ENCODE peak calls at places on chromosomes 1 and 21, in nine cellular contexts. I is IMR-90, C is transverse colon, J is tibial nerve, A is heart left ventricle, L is Peyer's patch, Y is endothelial cell of umbilical vein, F is ovary, V is prostate gland. Q is an unnamed sample.
A peak's percentile ranks its signal among the peaks of the same experiment; 100 is the strongest.

GRCh38 chr21:45974073-45975016 is 7.2 kb upstream of the COL6A1 start:
- DNase-seq in I (peak; percentile 82), F (peak; percentile 69), C (peak; percentile 31), A (peak; percentile 63), L (no peak), Y (peak; percentile 42), J (no peak), V (no peak), Q (peak; percentile 75)

GRCh38 chr21:34221331-34222030 is 142.3 kb upstream of the KCNE2 start:
- DNase-seq in C (no peak), V (no peak), F (no peak), J (no peak), Y (no peak), L (no peak), I (no peak), A (no peak), Q (no peak)

GRCh38 chr1:96145486-96145885 is 576.1 kb upstream of the PTBP2 start:
- DNase-seq in F (no peak), I (no peak), L (no peak), A (no peak), V (no peak), Y (no peak), C (no peak), J (no peak), Q (no peak)

GRCh38 chr1:109151146-109151545 is 37.2 kb downstream of the ELAPOR1 start:
- DNase-seq in I (peak; percentile 74), C (peak; percentile 65), J (no peak), A (peak; percentile 51), F (no peak), V (peak; percentile 27), Y (peak; percentile 57), L (no peak), Q (no peak)

GRCh38 chr21:29513535-29513934 is 214.8 kb downstream of the BACH1 start:
- DNase-seq in C (no peak), Y (no peak), I (no peak), F (no peak), A (no peak), L (no peak), V (no peak), J (no peak), Q (no peak)

GRCh38 chr1:99768525-99769382 is 2.3 kb upstream of the FRRS1 start:
- DNase-seq in J (no peak), Y (no peak), V (no peak), C (no peak), F (no peak), I (peak; percentile 58), A (no peak), L (no peak), Q (no peak)

GRCh38 chr1:30794260-30794659 is 36.7 kb upstream of the LAPTM5 start:
- DNase-seq in L (no peak), A (no peak), Y (no peak), J (no peak), F (no peak), V (no peak), C (no peak), I (no peak), Q (no peak)

GRCh38 chr1:195714248-195714647 is 894.0 kb downstream of the KCNT2 start:
- DNase-seq in V (no peak), Y (no peak), J (no peak), I (peak; percentile 86), C (no peak), F (no peak), L (no peak), A (no peak), Q (no peak)

GRCh38 chr1:50774759-50775351 is 185.2 kb downstream of the FAF1 start:
- DNase-seq in A (no peak), J (no peak), Y (peak; percentile 67), C (no peak), L (no peak), F (no peak), V (peak; percentile 21), I (peak; percentile 74), Q (no peak)

GRCh38 chr1:158121604-158122254 is 59.0 kb upstream of the CD1D start:
- DNase-seq in V (peak; percentile 19), F (no peak), C (peak; percentile 25), Y (peak; percentile 49), A (no peak), J (no peak), L (peak; percentile 38), I (peak; percentile 46), Q (no peak)

GRCh38 chr1:16724718-16725438 is 15.4 kb upstream of the RNU1-4 start:
- DNase-seq in A (peak; percentile 27), I (no peak), F (no peak), C (peak; percentile 13), J (peak; percentile 14), V (peak; percentile 28), Y (no peak), L (peak; percentile 21), Q (no peak)

GRCh38 chr1:172219966-172220365 is 200.5 kb upstream of the C1orf105 start:
- DNase-seq in V (no peak), J (no peak), A (no peak), C (no peak), F (no peak), I (peak; percentile 11), Y (no peak), L (no peak), Q (no peak)

GRCh38 chr1:165639821-165640623 is 9.0 kb downstream of the MGST3 start:
- DNase-seq in Y (no peak), V (no peak), F (no peak), I (peak; percentile 52), J (no peak), A (no peak), C (no peak), L (no peak), Q (no peak)

GRCh38 chr1:58762806-58763205 is 21.0 kb downstream of the JUN start:
- DNase-seq in C (no peak), F (no peak), Y (peak; percentile 71), I (peak; percentile 63), V (no peak), A (no peak), J (no peak), L (no peak), Q (no peak)

GRCh38 chr1:116877369-116877768 is 32.3 kb upstream of the PTGFRN start:
- DNase-seq in L (no peak), V (no peak), F (no peak), J (no peak), C (no peak), A (no peak), Y (peak; percentile 32), I (no peak), Q (no peak)

GRCh38 chr1:6145864-6146410 is 34.2 kb downstream of the CHD5 start:
- DNase-seq in A (no peak), J (no peak), F (no peak), Y (no peak), V (no peak), I (no peak), L (no peak), C (no peak), Q (no peak)

GRCh38 chr1:59332983-59333382 is 36.1 kb downstream of the FGGY start:
- DNase-seq in Y (peak; percentile 51), C (no peak), J (no peak), V (no peak), A (no peak), I (peak; percentile 75), F (no peak), L (no peak), Q (no peak)

GRCh38 chr21:32520885-32521735 is 64.2 kb downstream of the TCP10L start:
- DNase-seq in J (peak; percentile 87), A (peak; percentile 93), I (peak; percentile 97), Y (peak; percentile 98), L (peak; percentile 24), V (peak; percentile 65), F (peak; percentile 84), C (peak; percentile 63), Q (peak; percentile 94)

GRCh38 chr1:109649380-109649987 is 6.4 kb upstream of the GSTM4 start:
- DNase-seq in L (no peak), J (no peak), C (no peak), I (peak; percentile 43), Y (peak; percentile 60), A (no peak), F (no peak), V (no peak), Q (no peak)

GRCh38 chr1:57307382-57307781 is 116.5 kb downstream of the DAB1 start:
- DNase-seq in J (no peak), Y (no peak), A (peak; percentile 45), I (no peak), V (no peak), F (no peak), L (peak; percentile 16), C (peak; percentile 26), Q (no peak)

GRCh38 chr1:69568435-69569280 is 936 bp downstream of the LRRC7 start:
- DNase-seq in V (no peak), A (no peak), I (no peak), Y (peak; percentile 9), F (no peak), J (no peak), L (no peak), C (no peak), Q (no peak)

GRCh38 chr1:93079685-93080141 is 630 bp downstream of the MTF2 start:
- DNase-seq in A (peak; percentile 30), C (peak; percentile 23), Y (peak; percentile 53), I (no peak), L (peak; percentile 35), F (peak; percentile 19), V (peak; percentile 10), J (no peak), Q (peak; percentile 22)

DNA sequence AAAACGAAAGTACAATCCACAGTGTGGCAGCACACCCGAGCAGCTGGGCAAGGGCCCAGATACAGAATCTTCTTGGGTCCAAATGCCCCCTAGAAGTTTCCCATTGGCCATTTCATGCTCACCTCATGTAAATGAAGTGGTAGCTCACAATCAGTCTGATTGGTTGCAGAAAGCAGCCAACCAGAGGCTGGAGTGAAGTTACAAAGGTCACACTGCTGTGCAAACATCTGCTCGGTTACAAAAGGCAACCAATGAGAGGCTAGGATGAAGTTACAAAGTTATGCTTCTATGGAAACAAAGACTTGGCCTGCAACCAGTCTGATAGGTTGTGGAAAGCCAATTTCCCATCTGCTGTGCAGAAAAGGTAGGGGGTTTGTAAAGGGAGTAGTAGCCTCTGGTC is 91.7 kb downstream of the URB2 start:
- DNase-seq in C (no peak), I (no peak), J (no peak), Y (no peak), V (no peak), F (no peak), L (no peak), A (no peak), Q (no peak)
- TF ChIP-seq POLR2A in C (no peak), I (no peak), J (no peak), Y (no peak), V (no peak), F (no peak), L (no peak), A (no peak), Q (no peak)

GRCh38 chr1:203764105-203765028 is 616 bp upstream of the LAX1 start:
- DNase-seq in I (no peak), Y (no peak), L (no peak), C (no peak), F (no peak), J (no peak), A (no peak), V (no peak), Q (no peak)
- H3K4me1 ChIP-seq in I (peaks cover 2% of the 10 kb centered on the region), Y (peaks cover 2% of the 10 kb centered on the region), L (peaks cover 15% of the 10 kb centered on the region), C (peaks cover 4% of the 10 kb centered on the region), F (no peaks in the 10 kb centered on the region), J (no peaks in the 10 kb centered on the region), A (peaks cover 5% of the 10 kb centered on the region), V (no peaks in the 10 kb centered on the region), Q (no peaks in the 10 kb centered on the region)

GRCh38 chr1:3718764-3719163 is 33.5 kb upstream of the CCDC27 start:
- DNase-seq in L (no peak), I (no peak), J (no peak), V (no peak), F (no peak), Y (no peak), A (no peak), C (no peak), Q (no peak)
- TF ChIP-seq POLR2A in L (no peak), I (no peak), J (no peak), V (no peak), F (no peak), Y (no peak), A (no peak), C (no peak), Q (no peak)

GRCh38 chr21:42736646-42737350 is 83.4 kb downstream of the PDE9A start:
- DNase-seq in I (no peak), V (no peak), C (no peak), Y (no peak), A (no peak), F (no peak), J (no peak), L (no peak), Q (no peak)
- H3K4me1 ChIP-seq in I (peaks cover 7% of the 10 kb centered on the region), V (peaks cover 15% of the 10 kb centered on the region), C (peaks cover 25% of the 10 kb centered on the region), Y (no peaks in the 10 kb centered on the region), A (peaks cover 43% of the 10 kb centered on the region), F (peaks cover 6% of the 10 kb centered on the region), J (no peaks in the 10 kb centered on the region), L (peaks cover 14% of the 10 kb centered on the region), Q (peaks cover 7% of the 10 kb centered on the region)